ENCODE peak calls at places on chromosomes 7 and 10, in ten cellular contexts. One of them, this sample, is unnamed.

GRCh38 chr7:23394828-23395227 is 75.5 kb downstream of the IGF2BP3 start:
- DNase-seq in A549: no peak
- DNase-seq in fibroblast of mammary gland: peak; percentile 12
- DNase-seq in Peyer's patch: no peak
- DNase-seq in WTC11: no peak
- DNase-seq in GM13977: no peak
- DNase-seq in HFF-Myc: no peak
- DNase-seq in CD4-positive, alpha-beta T cell: no peak
- DNase-seq in Panc1: no peak
- DNase-seq in mucosa of descending colon: no peak
- DNase-seq in this sample: no peak

GRCh38 chr7:148382585-148382984 is 208.0 kb upstream of the C7orf33 start:
- DNase-seq in A549: no peak
- DNase-seq in fibroblast of mammary gland: no peak
- DNase-seq in Peyer's patch: no peak
- DNase-seq in WTC11: no peak
- DNase-seq in GM13977: no peak
- DNase-seq in HFF-Myc: no peak
- DNase-seq in CD4-positive, alpha-beta T cell: no peak
- DNase-seq in Panc1: no peak
- DNase-seq in mucosa of descending colon: no peak
- DNase-seq in this sample: no peak

GRCh38 chr7:157278791-157279678 is 57.8 kb upstream of the DNAJB6 start:
- DNase-seq in A549: no peak
- DNase-seq in fibroblast of mammary gland: peak; percentile 48
- DNase-seq in Peyer's patch: no peak
- DNase-seq in WTC11: peak; percentile 49
- DNase-seq in GM13977: peak; percentile 71
- DNase-seq in HFF-Myc: no peak
- DNase-seq in CD4-positive, alpha-beta T cell: no peak
- DNase-seq in Panc1: no peak
- DNase-seq in mucosa of descending colon: peak; percentile 76
- DNase-seq in this sample: no peak

GRCh38 chr10:130010653-130011052 is 46.6 kb upstream of the EBF3 start:
- DNase-seq in A549: no peak
- DNase-seq in fibroblast of mammary gland: no peak
- DNase-seq in Peyer's patch: no peak
- DNase-seq in WTC11: no peak
- DNase-seq in GM13977: no peak
- DNase-seq in HFF-Myc: no peak
- DNase-seq in CD4-positive, alpha-beta T cell: no peak
- DNase-seq in Panc1: no peak
- DNase-seq in mucosa of descending colon: no peak
- DNase-seq in this sample: no peak

GRCh38 chr7:36473454-36474282 is 84.0 kb downstream of the ANLN start:
- DNase-seq in A549: peak; percentile 38
- DNase-seq in fibroblast of mammary gland: peak; percentile 25
- DNase-seq in Peyer's patch: no peak
- DNase-seq in WTC11: peak; percentile 79
- DNase-seq in GM13977: peak; percentile 21
- DNase-seq in HFF-Myc: no peak
- DNase-seq in CD4-positive, alpha-beta T cell: no peak
- DNase-seq in Panc1: no peak
- DNase-seq in mucosa of descending colon: peak; percentile 86
- DNase-seq in this sample: no peak

GRCh38 chr7:2037805-2038635 is 194.7 kb downstream of the MAD1L1 start:
- DNase-seq in A549: no peak
- DNase-seq in fibroblast of mammary gland: peak; percentile 49
- DNase-seq in Peyer's patch: no peak
- DNase-seq in WTC11: no peak
- DNase-seq in GM13977: no peak
- DNase-seq in HFF-Myc: no peak
- DNase-seq in CD4-positive, alpha-beta T cell: peak; percentile 17
- DNase-seq in Panc1: no peak
- DNase-seq in mucosa of descending colon: peak; percentile 38
- DNase-seq in this sample: no peak

GRCh38 chr7:37420931-37421330 is 27.7 kb downstream of the ELMO1 start:
- DNase-seq in A549: no peak
- DNase-seq in fibroblast of mammary gland: no peak
- DNase-seq in Peyer's patch: no peak
- DNase-seq in WTC11: no peak
- DNase-seq in GM13977: no peak
- DNase-seq in HFF-Myc: no peak
- DNase-seq in CD4-positive, alpha-beta T cell: no peak
- DNase-seq in Panc1: no peak
- DNase-seq in mucosa of descending colon: no peak
- DNase-seq in this sample: no peak

GRCh38 chr7:37069336-37069735 is 345.0 kb upstream of the AOAH start:
- DNase-seq in A549: no peak
- DNase-seq in fibroblast of mammary gland: no peak
- DNase-seq in Peyer's patch: no peak
- DNase-seq in WTC11: no peak
- DNase-seq in GM13977: no peak
- DNase-seq in HFF-Myc: no peak
- DNase-seq in CD4-positive, alpha-beta T cell: no peak
- DNase-seq in Panc1: no peak
- DNase-seq in mucosa of descending colon: no peak
- DNase-seq in this sample: no peak

GRCh38 chr10:133114726-133115452 is 27.2 kb downstream of the ADGRA1 start:
- DNase-seq in A549: no peak
- DNase-seq in fibroblast of mammary gland: no peak
- DNase-seq in Peyer's patch: no peak
- DNase-seq in WTC11: no peak
- DNase-seq in GM13977: no peak
- DNase-seq in HFF-Myc: no peak
- DNase-seq in CD4-positive, alpha-beta T cell: no peak
- DNase-seq in Panc1: no peak
- DNase-seq in mucosa of descending colon: no peak
- DNase-seq in this sample: no peak

GRCh38 chr7:142352543-142352942 is 94.7 kb upstream of the PRSS58 start:
- DNase-seq in A549: no peak
- DNase-seq in fibroblast of mammary gland: no peak
- DNase-seq in Peyer's patch: no peak
- DNase-seq in WTC11: no peak
- DNase-seq in GM13977: no peak
- DNase-seq in HFF-Myc: no peak
- DNase-seq in CD4-positive, alpha-beta T cell: no peak
- DNase-seq in Panc1: no peak
- DNase-seq in mucosa of descending colon: no peak
- DNase-seq in this sample: no peak

GRCh38 chr10:34711500-34711899 is 103.6 kb downstream of the PARD3 start:
- DNase-seq in A549: no peak
- DNase-seq in fibroblast of mammary gland: no peak
- DNase-seq in Peyer's patch: no peak
- DNase-seq in WTC11: no peak
- DNase-seq in GM13977: no peak
- DNase-seq in HFF-Myc: no peak
- DNase-seq in CD4-positive, alpha-beta T cell: no peak
- DNase-seq in Panc1: no peak
- DNase-seq in mucosa of descending colon: no peak
- DNase-seq in this sample: no peak

GRCh38 chr10:95880704-95881103 is 27.1 kb upstream of the CC2D2B start:
- DNase-seq in A549: no peak
- DNase-seq in fibroblast of mammary gland: no peak
- DNase-seq in Peyer's patch: no peak
- DNase-seq in WTC11: no peak
- DNase-seq in GM13977: peak; percentile 29
- DNase-seq in HFF-Myc: no peak
- DNase-seq in CD4-positive, alpha-beta T cell: no peak
- DNase-seq in Panc1: no peak
- DNase-seq in mucosa of descending colon: no peak
- DNase-seq in this sample: no peak

GRCh38 chr10:79397575-79398303 is 47.7 kb downstream of the ZCCHC24 start:
- DNase-seq in A549: no peak
- DNase-seq in fibroblast of mammary gland: peak; percentile 70
- DNase-seq in Peyer's patch: no peak
- DNase-seq in WTC11: no peak
- DNase-seq in GM13977: no peak
- DNase-seq in HFF-Myc: no peak
- DNase-seq in CD4-positive, alpha-beta T cell: no peak
- DNase-seq in Panc1: no peak
- DNase-seq in mucosa of descending colon: no peak
- DNase-seq in this sample: no peak

GRCh38 chr7:17942231-17942630 is 1.9 kb upstream of the SNX13 start:
- DNase-seq in A549: no peak
- DNase-seq in fibroblast of mammary gland: no peak
- DNase-seq in Peyer's patch: no peak
- DNase-seq in WTC11: no peak
- DNase-seq in GM13977: no peak
- DNase-seq in HFF-Myc: no peak
- DNase-seq in CD4-positive, alpha-beta T cell: no peak
- DNase-seq in Panc1: no peak
- DNase-seq in mucosa of descending colon: no peak
- DNase-seq in this sample: no peak

GRCh38 chr7:17939111-17939669 is 1.1 kb downstream of the SNX13 start:
- DNase-seq in A549: peak; percentile 33
- DNase-seq in fibroblast of mammary gland: peak; percentile 52
- DNase-seq in Peyer's patch: no peak
- DNase-seq in WTC11: no peak
- DNase-seq in GM13977: no peak
- DNase-seq in HFF-Myc: no peak
- DNase-seq in CD4-positive, alpha-beta T cell: no peak
- DNase-seq in Panc1: no peak
- DNase-seq in mucosa of descending colon: peak; percentile 23
- DNase-seq in this sample: no peak

GRCh38 chr7:17941171-17941490 is 837 bp upstream of the SNX13 start:
- DNase-seq in A549: peak; percentile 9
- DNase-seq in fibroblast of mammary gland: peak; percentile 16
- DNase-seq in Peyer's patch: no peak
- DNase-seq in WTC11: no peak
- DNase-seq in GM13977: no peak
- DNase-seq in HFF-Myc: no peak
- DNase-seq in CD4-positive, alpha-beta T cell: no peak
- DNase-seq in Panc1: no peak
- DNase-seq in mucosa of descending colon: peak; percentile 16
- DNase-seq in this sample: no peak

GRCh38 chr7:17939670-17940301 is 508 bp downstream of the SNX13 start:
- DNase-seq in A549: peak; percentile 34
- DNase-seq in fibroblast of mammary gland: peak; percentile 29
- DNase-seq in Peyer's patch: peak; percentile 43
- DNase-seq in WTC11: no peak
- DNase-seq in GM13977: peak; percentile 45
- DNase-seq in HFF-Myc: no peak
- DNase-seq in CD4-positive, alpha-beta T cell: peak; percentile 43
- DNase-seq in Panc1: peak; percentile 24
- DNase-seq in mucosa of descending colon: peak; percentile 60
- DNase-seq in this sample: peak; percentile 61

GRCh38 chr7:17940302-17941170 is at the start of gene SNX13:
- DNase-seq in A549: peak; percentile 93
- DNase-seq in fibroblast of mammary gland: peak; percentile 89
- DNase-seq in Peyer's patch: peak; percentile 93
- DNase-seq in WTC11: peak; percentile 94
- DNase-seq in GM13977: peak; percentile 92
- DNase-seq in HFF-Myc: peak; percentile 52
- DNase-seq in CD4-positive, alpha-beta T cell: peak; percentile 83
- DNase-seq in Panc1: peak; percentile 65
- DNase-seq in mucosa of descending colon: peak; percentile 92
- DNase-seq in this sample: peak; percentile 84
- TF ChIP-seq CTCF in A549: peak; percentile 27
- TF ChIP-seq CTCF in fibroblast of mammary gland: no peak
- TF ChIP-seq CTCF in Peyer's patch: peak; percentile 24
- TF ChIP-seq CTCF in WTC11: no peak
- TF ChIP-seq CTCF in GM13977: peak; percentile 25
- TF ChIP-seq CTCF in HFF-Myc: no peak
- TF ChIP-seq CTCF in CD4-positive, alpha-beta T cell: peak; percentile 33
- TF ChIP-seq CTCF in Panc1: peak; percentile 71
- TF ChIP-seq CTCF in mucosa of descending colon: peak; percentile 23
- TF ChIP-seq CTCF in this sample: no peak

GRCh38 chr7:19984231-19984632 is 210.8 kb upstream of the TMEM196 start:
- DNase-seq in A549: no peak
- DNase-seq in fibroblast of mammary gland: no peak
- DNase-seq in Peyer's patch: no peak
- DNase-seq in WTC11: peak; percentile 50
- DNase-seq in GM13977: no peak
- DNase-seq in HFF-Myc: no peak
- DNase-seq in CD4-positive, alpha-beta T cell: no peak
- DNase-seq in Panc1: no peak
- DNase-seq in mucosa of descending colon: peak; percentile 35
- DNase-seq in this sample: no peak
- TF ChIP-seq CTCF in A549: no peak
- TF ChIP-seq CTCF in fibroblast of mammary gland: no peak
- TF ChIP-seq CTCF in Peyer's patch: no peak
- TF ChIP-seq CTCF in WTC11: no peak
- TF ChIP-seq CTCF in GM13977: peak; percentile 15
- TF ChIP-seq CTCF in HFF-Myc: no peak
- TF ChIP-seq CTCF in CD4-positive, alpha-beta T cell: no peak
- TF ChIP-seq CTCF in Panc1: no peak
- TF ChIP-seq CTCF in mucosa of descending colon: no peak
- TF ChIP-seq CTCF in this sample: no peak

DNA sequence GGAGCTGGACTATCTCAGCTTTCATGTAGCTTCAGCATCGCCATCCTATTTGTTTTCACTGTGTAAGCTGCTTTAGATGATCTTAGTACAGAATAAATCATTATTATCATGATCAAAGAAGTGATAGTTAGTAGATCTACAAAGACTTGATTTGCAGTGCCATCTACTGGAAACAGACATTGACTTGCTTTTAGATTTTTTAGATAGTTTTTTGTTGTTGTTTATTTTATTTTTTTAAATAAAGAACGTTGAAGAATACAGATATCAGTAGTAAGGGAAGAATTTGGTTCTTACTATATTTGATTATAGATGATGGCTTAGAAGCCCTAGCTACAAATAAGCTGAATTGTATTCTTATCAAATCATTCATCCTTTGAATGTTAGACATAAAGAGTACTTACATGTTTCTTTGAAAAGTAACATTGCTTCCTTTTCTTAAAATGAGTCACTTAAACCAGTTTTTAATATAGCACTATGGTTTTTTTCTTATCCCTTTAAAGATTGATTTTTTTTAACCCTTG is 6.3 kb upstream of the SFMBT2 start:
- DNase-seq in A549: peak; percentile 59
- DNase-seq in fibroblast of mammary gland: peak; percentile 71
- DNase-seq in Peyer's patch: no peak
- DNase-seq in WTC11: no peak
- DNase-seq in GM13977: no peak
- DNase-seq in HFF-Myc: no peak
- DNase-seq in CD4-positive, alpha-beta T cell: no peak
- DNase-seq in Panc1: no peak
- DNase-seq in mucosa of descending colon: no peak
- DNase-seq in this sample: no peak
- TF ChIP-seq CTCF in A549: peak; percentile 81
- TF ChIP-seq CTCF in fibroblast of mammary gland: peak; percentile 56
- TF ChIP-seq CTCF in Peyer's patch: peak; percentile 28
- TF ChIP-seq CTCF in WTC11: no peak
- TF ChIP-seq CTCF in GM13977: peak; percentile 50
- TF ChIP-seq CTCF in HFF-Myc: peak; percentile 14
- TF ChIP-seq CTCF in CD4-positive, alpha-beta T cell: peak; percentile 77
- TF ChIP-seq CTCF in Panc1: peak; percentile 33
- TF ChIP-seq CTCF in mucosa of descending colon: no peak
- TF ChIP-seq CTCF in this sample: no peak

GRCh38 chr7:143884978-143885559 is 16.9 kb downstream of the TCAF1 start:
- DNase-seq in A549: no peak
- DNase-seq in fibroblast of mammary gland: peak; percentile 64
- DNase-seq in Peyer's patch: no peak
- DNase-seq in WTC11: peak; percentile 87
- DNase-seq in GM13977: peak; percentile 89
- DNase-seq in HFF-Myc: no peak
- DNase-seq in CD4-positive, alpha-beta T cell: no peak
- DNase-seq in Panc1: no peak
- DNase-seq in mucosa of descending colon: no peak
- DNase-seq in this sample: no peak
- TF ChIP-seq CTCF in A549: no peak
- TF ChIP-seq CTCF in fibroblast of mammary gland: no peak
- TF ChIP-seq CTCF in Peyer's patch: no peak
- TF ChIP-seq CTCF in WTC11: no peak
- TF ChIP-seq CTCF in GM13977: no peak
- TF ChIP-seq CTCF in HFF-Myc: no peak
- TF ChIP-seq CTCF in CD4-positive, alpha-beta T cell: no peak
- TF ChIP-seq CTCF in Panc1: no peak
- TF ChIP-seq CTCF in mucosa of descending colon: no peak
- TF ChIP-seq CTCF in this sample: no peak